ENCODE peak calls at places on chromosomes 6 and 20, in nine cellular contexts. D is T-helper 22 cell; J is Kasumi-1; U is neural progenitor cell; B is Calu3; Q is NCI-H1436; N is activated CD4-positive, alpha-beta T cell treated with anti-CD3 and anti-CD28 coated beads, Interleukin-2, amount 50 U/mL, for 24 hours; M is transverse colon; A is left lung. I is an unnamed sample.

GRCh38 chr20:47319517-47320252 is 36.8 kb downstream of the ZMYND8 start:
- DNase-seq in A (peak; percentile 72), Q (no peak), N (no peak), J (no peak), D (no peak), U (peak; percentile 61), M (peak; percentile 73), B (peak; percentile 93), I (no peak)

GRCh38 chr6:34705241-34705640 is 8.7 kb upstream of the ILRUN start:
- DNase-seq in U (no peak), Q (no peak), B (no peak), N (no peak), M (no peak), J (no peak), D (no peak), A (no peak), I (no peak)

GRCh38 chr6:75291744-75292143 is 7.2 kb upstream of the TMEM30A start:
- DNase-seq in N (no peak), Q (no peak), A (no peak), B (no peak), J (no peak), D (no peak), M (no peak), U (no peak), I (no peak)

GRCh38 chr6:40312213-40313015 is 274.8 kb downstream of the LRFN2 start:
- DNase-seq in M (no peak), Q (no peak), J (no peak), A (no peak), N (no peak), U (no peak), D (no peak), B (no peak), I (no peak)

GRCh38 chr6:166595061-166595780 is 8.7 kb upstream of the RAMACL start:
- DNase-seq in D (no peak), Q (no peak), A (no peak), N (no peak), B (no peak), U (no peak), M (no peak), J (no peak), I (no peak)

GRCh38 chr6:42556462-42556861 is 7.4 kb upstream of the UBR2 start:
- DNase-seq in U (no peak), B (no peak), A (no peak), N (no peak), J (no peak), M (peak; percentile 59), D (no peak), Q (no peak), I (no peak)

GRCh38 chr20:13412806-13413445 is 191.9 kb downstream of the ISM1 start:
- DNase-seq in A (no peak), U (no peak), D (no peak), M (no peak), J (no peak), B (no peak), N (no peak), Q (no peak), I (no peak)

GRCh38 chr20:56454754-56455153 is 13.7 kb upstream of the RTF2 start:
- DNase-seq in J (no peak), A (no peak), N (no peak), M (no peak), U (no peak), B (no peak), Q (no peak), D (no peak), I (no peak)

GRCh38 chr6:64012351-64013060 is 376.9 kb downstream of the PHF3 start:
- DNase-seq in M (peak; percentile 34), J (peak; percentile 61), B (peak; percentile 44), Q (peak; percentile 7), D (no peak), U (peak; percentile 73), N (no peak), A (no peak), I (no peak)

GRCh38 chr20:11281240-11281639 is 607.4 kb upstream of the JAG1 start:
- DNase-seq in B (no peak), J (no peak), M (no peak), Q (no peak), A (no peak), D (no peak), U (no peak), N (no peak), I (no peak)

GRCh38 chr6:126180585-126180984 is 159.3 kb upstream of the CENPW start:
- DNase-seq in J (peak; percentile 42), M (no peak), A (no peak), B (peak; percentile 41), N (no peak), Q (no peak), U (no peak), D (no peak), I (no peak)

GRCh38 chr20:59667131-59667530 is 62.8 kb downstream of the PHACTR3 start:
- DNase-seq in D (no peak), A (no peak), M (no peak), J (no peak), B (no peak), U (no peak), N (no peak), Q (no peak), I (no peak)

GRCh38 chr20:37517371-37517748 is 3.7 kb upstream of the NNAT start:
- DNase-seq in Q (no peak), A (no peak), B (no peak), U (no peak), J (no peak), N (no peak), D (no peak), M (peak; percentile 7), I (no peak)

GRCh38 chr20:57392512-57393271 is 1.5 kb downstream of the RBM38 start:
- DNase-seq in A (peak; percentile 87), J (peak; percentile 12), M (peak; percentile 77), N (no peak), B (no peak), D (peak; percentile 93), U (no peak), Q (no peak), I (peak; percentile 55)

GRCh38 chr6:164097557-164098398 is 683.3 kb downstream of the QKI start:
- DNase-seq in M (no peak), U (peak; percentile 36), Q (no peak), J (peak; percentile 70), N (no peak), B (no peak), A (no peak), D (no peak), I (no peak)

GRCh38 chr20:17725094-17725835 is 25.5 kb downstream of the BANF2 start:
- DNase-seq in U (no peak), A (peak; percentile 86), J (no peak), Q (peak; percentile 40), N (no peak), M (no peak), B (no peak), D (no peak), I (no peak)

I was measured in activated naive CD4-positive, alpha-beta T cell.